ENCODE peak calls at places on chromosomes 2 and 18, in seven cellular contexts. V is right lobe of liver, O is PC-9, D is cardiac muscle cell, R is GM23248, C is left ventricle myocardium inferior, X is PC-3. P is an unnamed sample. For H3K4me1, the result is how much of the 10 kb centered on the place peaks cover.

GRCh38 chr18:13605901-13606300 is 120.5 kb downstream of the FAM210A start:
- DNase-seq in X (no peak), D (no peak), C (no peak), V (no peak), R (no peak), O (no peak), P (no peak)

GRCh38 chr18:76496200-76496890 is 1.3 kb upstream of the ZNF516 start:
- DNase-seq in X (no peak), R (peak), D (peak), V (peak), O (peak), C (peak), P (peak)

GRCh38 chr2:192148620-192149321 is 46.0 kb downstream of the TMEFF2 start:
- DNase-seq in C (no peak), O (no peak), R (peak), X (no peak), V (no peak), D (peak), P (no peak)

GRCh38 chr2:231299267-231299666 is 96.2 kb upstream of the B3GNT7 start:
- DNase-seq in X (no peak), V (no peak), C (no peak), O (peak), R (no peak), D (no peak), P (no peak)

GRCh38 chr2:32168513-32168912 is 2.8 kb downstream of the SLC30A6 start:
- DNase-seq in D (no peak), R (no peak), C (no peak), V (no peak), O (no peak), X (no peak), P (no peak)

GRCh38 chr2:10655074-10655840 is 34.5 kb downstream of the NOL10 start:
- DNase-seq in V (no peak), X (no peak), D (no peak), C (no peak), R (peak), O (peak), P (no peak)

GRCh38 chr2:84991404-84992151 is 20.6 kb downstream of the KCMF1 start:
- DNase-seq in V (peak), D (peak), C (no peak), O (peak), X (peak), R (peak), P (no peak)

GRCh38 chr2:130834091-130834922 is 2.4 kb upstream of the ARHGEF4 start:
- DNase-seq in X (peak), C (no peak), V (no peak), R (peak), O (no peak), D (peak), P (no peak)

GRCh38 chr2:159497256-159497655 is 119.1 kb downstream of the BAZ2B start:
- DNase-seq in V (no peak), X (peak), C (no peak), O (peak), R (peak), D (peak), P (peak)

GRCh38 chr2:220226076-220226475 is 598.6 kb downstream of the SLC4A3 start:
- DNase-seq in V (no peak), R (peak), O (no peak), D (no peak), C (no peak), X (peak), P (no peak)

GRCh38 chr2:190714958-190715357 is 66.1 kb downstream of the NAB1 start:
- DNase-seq in O (no peak), R (peak), D (no peak), V (no peak), C (no peak), X (peak), P (no peak)

GRCh38 chr2:40844353-40845277 is 392.7 kb upstream of the SLC8A1 start:
- DNase-seq in X (peak), R (no peak), O (peak), V (no peak), D (peak), C (no peak), P (peak)

GRCh38 chr2:14303366-14304115 is 329.0 kb upstream of the LRATD1 start:
- DNase-seq in V (no peak), D (no peak), R (no peak), O (no peak), X (no peak), C (no peak), P (no peak)

GRCh38 chr2:199739413-199740110 is 111.4 kb downstream of the FTCDNL1 start:
- DNase-seq in D (peak), C (peak), O (no peak), R (peak), X (peak), V (peak), P (peak)

GRCh38 chr2:63654959-63655358 is 66.2 kb downstream of the MDH1 start:
- DNase-seq in O (no peak), X (peak), C (no peak), R (peak), V (no peak), D (peak), P (no peak)

GRCh38 chr18:26714739-26715138 is 150.8 kb downstream of the AQP4 start:
- DNase-seq in D (peak), C (no peak), V (no peak), R (no peak), X (no peak), O (no peak), P (no peak)

GRCh38 chr2:47658646-47659320 is 124.2 kb upstream of the MSH6 start:
- DNase-seq in C (no peak), D (no peak), X (no peak), V (no peak), O (no peak), R (no peak), P (no peak)

GRCh38 chr2:170679607-170680079 is 35.5 kb upstream of the SP5 start:
- DNase-seq in X (peak), C (no peak), O (no peak), R (peak), V (no peak), D (no peak), P (peak)

GRCh38 chr2:144256996-144257707 is 262.8 kb downstream of the ZEB2 start:
- DNase-seq in X (no peak), C (no peak), D (peak), R (peak), V (no peak), O (no peak), P (no peak)

GRCh38 chr18:70046207-70046606 is 98.5 kb upstream of the CD226 start:
- DNase-seq in O (no peak), D (peak), R (peak), X (no peak), V (no peak), C (no peak), P (no peak)

GRCh38 chr2:98507940-98508689 is 63.5 kb downstream of the INPP4A start:
- DNase-seq in X (no peak), D (peak), O (no peak), C (peak), V (no peak), R (no peak), P (no peak)
- H3K27ac ChIP-seq in X (no peak), D (no peak), O (no peak), C (peak), V (no peak), R (no peak), P (peak)

GRCh38 chr2:238599549-238600505 is 173.1 kb downstream of the ASB1 start:
- DNase-seq in C (no peak), D (no peak), O (no peak), V (no peak), R (no peak), X (no peak), P (no peak)

GRCh38 chr2:238600506-238601432 is 174.0 kb downstream of the ASB1 start:
- DNase-seq in R (peak), X (no peak), O (no peak), V (no peak), C (no peak), D (no peak), P (no peak)

GRCh38 chr2:238603596-238603995 is 176.9 kb downstream of the ASB1 start:
- DNase-seq in X (no peak), O (no peak), R (no peak), V (no peak), D (no peak), C (no peak), P (no peak)

GRCh38 chr2:238602223-238602945 is 175.7 kb downstream of the ASB1 start:
- DNase-seq in C (no peak), X (no peak), R (no peak), O (no peak), D (peak), V (no peak), P (no peak)

GRCh38 chr2:238601433-238602222 is 174.9 kb downstream of the ASB1 start:
- DNase-seq in V (no peak), O (no peak), D (peak), X (peak), R (peak), C (no peak), P (no peak)
- H3K4me1 ChIP-seq in V (under half), O (under half), D (under half), X (under half), R (under half), C (under half), P (under half)

GRCh38 chr2:126302043-126302442 is 353.9 kb upstream of the GYPC start:
- DNase-seq in V (no peak), R (no peak), C (no peak), D (no peak), X (no peak), O (no peak), P (no peak)

GRCh38 chr2:126306539-126306938 is 349.4 kb upstream of the GYPC start:
- DNase-seq in V (no peak), C (no peak), O (no peak), R (no peak), X (no peak), D (no peak), P (no peak)

GRCh38 chr2:126304147-126304546 is 351.8 kb upstream of the GYPC start:
- DNase-seq in V (no peak), R (no peak), O (no peak), X (no peak), D (no peak), C (no peak), P (peak)

GRCh38 chr2:126309185-126309584 is 346.8 kb upstream of the GYPC start:
- DNase-seq in C (no peak), V (no peak), X (no peak), D (no peak), O (no peak), R (no peak), P (no peak)

DNA sequence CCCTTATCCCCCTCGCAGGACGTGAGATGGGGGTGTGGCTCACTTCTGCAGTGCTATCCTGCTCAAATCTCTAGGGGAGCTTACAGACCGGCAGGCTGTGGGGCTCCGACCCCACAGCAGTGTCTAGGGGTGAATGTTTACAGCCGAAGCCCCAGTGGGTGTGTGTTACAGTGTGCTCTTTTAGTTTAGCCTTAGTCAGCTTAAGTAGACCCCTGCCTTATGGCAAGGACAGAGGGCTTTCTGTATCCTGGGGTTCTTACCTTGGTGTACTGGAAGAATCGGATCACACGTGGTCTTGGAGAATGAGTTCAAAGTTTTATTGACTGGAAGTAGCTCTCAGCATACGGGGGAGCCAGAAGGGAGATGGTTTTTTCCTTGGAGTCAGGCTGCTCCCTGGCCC is 348.2 kb upstream of the GYPC start:
- DNase-seq in R (no peak), O (no peak), D (no peak), V (no peak), C (no peak), X (no peak), P (no peak)
- H3K4me3 ChIP-seq in R (no peak), O (no peak), D (no peak), V (no peak), C (no peak), X (no peak), P (no peak)

GRCh38 chr2:222298311-222299150 is at the start of gene PAX3:
- DNase-seq in V (no peak), R (no peak), D (no peak), X (no peak), C (no peak), O (no peak), P (no peak)
- H3K27ac ChIP-seq in V (no peak), R (no peak), D (no peak), X (no peak), C (no peak), O (no peak), P (no peak)

DNA sequence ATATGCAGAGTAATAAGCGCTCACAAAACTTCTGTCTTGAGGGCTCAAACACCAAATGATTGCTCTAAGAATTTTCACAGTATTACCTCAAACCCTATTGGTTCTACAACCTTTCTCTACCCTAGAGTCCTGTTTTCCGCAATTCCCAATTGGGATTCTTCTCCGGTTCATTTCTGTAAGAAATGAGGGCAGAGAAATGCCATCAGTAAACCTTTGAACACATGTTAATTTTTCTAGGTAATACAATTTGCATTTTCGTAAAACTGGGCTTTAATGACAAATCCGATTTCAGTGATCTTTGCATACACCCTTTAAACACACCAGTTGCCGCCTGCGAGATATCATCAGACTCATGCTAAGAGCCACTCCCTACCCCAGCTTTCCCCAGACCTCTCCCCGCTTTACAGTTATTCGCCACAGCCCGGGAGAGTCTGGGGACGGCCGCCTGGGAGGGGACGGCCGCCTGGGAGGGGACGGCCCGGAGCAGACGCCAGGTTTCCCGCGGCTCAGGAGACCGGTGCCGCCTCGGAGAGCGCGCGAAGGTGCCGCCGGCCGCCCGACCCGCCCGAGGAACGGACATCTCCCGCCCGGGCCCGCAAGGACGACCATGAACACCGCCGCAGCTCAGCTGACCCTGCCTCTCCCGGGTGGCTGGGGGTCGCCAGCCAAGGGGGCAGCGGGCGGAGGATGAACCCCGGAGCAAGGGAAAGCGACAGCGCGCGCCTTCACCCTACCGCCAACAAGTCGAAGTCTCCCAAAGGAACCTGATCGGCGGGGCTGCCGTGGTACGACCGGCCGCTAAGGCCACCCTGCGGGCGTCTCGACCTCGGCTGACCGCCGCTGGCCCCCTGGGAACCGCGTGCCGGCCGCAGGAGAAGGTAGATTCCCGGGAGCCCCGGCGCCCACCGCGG is 463 bp downstream of the SMC6 start:
- DNase-seq in V (peak), D (peak), O (peak), R (peak), C (peak), X (peak), P (peak)
- H3K4me1 ChIP-seq in V (under half), D (under half), O (under half), R (under half), C (half or more), X (under half), P (under half)

GRCh38 chr2:71157124-71157802 is 26.8 kb downstream of the MPHOSPH10 start:
- DNase-seq in V (peak), C (peak), D (peak), R (peak), O (no peak), X (peak), P (peak)
- H3K4me3 ChIP-seq in V (no peak), C (peak), D (no peak), R (peak), O (no peak), X (peak), P (no peak)